ENCODE peak calls at places on chromosomes 3 and 15, in seven cellular contexts. S, O, D, E, P, I and U are unnamed samples.

GRCh38 chr15:73986055-73986775 is 5.9 kb downstream of the STOML1 start:
- DNase-seq in P (no peak), O (peak; percentile 40), E (no peak), D (no peak), I (no peak), S (no peak), U (no peak)

GRCh38 chr3:139281512-139282196 is 62.2 kb upstream of the MRPS22 start:
- DNase-seq in S (no peak), E (no peak), P (no peak), D (no peak), I (no peak), O (peak; percentile 53), U (no peak)

GRCh38 chr3:195173696-195174095 is 97.3 kb downstream of the XXYLT1 start:
- DNase-seq in S (no peak), P (no peak), D (no peak), O (no peak), E (no peak), I (no peak), U (no peak)

GRCh38 chr15:64749999-64750657 is 25.3 kb downstream of the RBPMS2 start:
- DNase-seq in P (peak; percentile 52), I (no peak), E (no peak), S (peak; percentile 47), O (peak; percentile 70), D (no peak), U (peak; percentile 54)

GRCh38 chr3:5480190-5480589 is 292.7 kb downstream of the EDEM1 start:
- DNase-seq in S (no peak), D (no peak), O (no peak), P (no peak), E (no peak), I (no peak), U (no peak)

GRCh38 chr15:63335543-63336240 is 46.0 kb downstream of the CA12 start:
- DNase-seq in D (no peak), E (no peak), O (no peak), S (no peak), I (no peak), P (no peak), U (no peak)

GRCh38 chr3:159620873-159621272 is 367.8 kb upstream of the IL12A start:
- DNase-seq in S (no peak), O (no peak), E (no peak), D (peak; percentile 35), P (no peak), I (no peak), U (no peak)

GRCh38 chr3:54999159-54999558 is 71.3 kb upstream of the LRTM1 start:
- DNase-seq in E (no peak), S (peak; percentile 39), O (no peak), D (no peak), P (peak; percentile 22), I (peak; percentile 2), U (peak; percentile 8)

GRCh38 chr3:104717828-104718196 is 648.9 kb upstream of the ALCAM start:
- DNase-seq in E (no peak), D (no peak), S (no peak), O (no peak), P (no peak), I (no peak), U (no peak)

GRCh38 chr3:186950402-186951093 is 20.2 kb downstream of the ST6GAL1 start:
- DNase-seq in I (no peak), E (no peak), S (no peak), D (no peak), O (no peak), P (peak; percentile 57), U (no peak)

GRCh38 chr3:194705227-194705626 is 19.5 kb downstream of the FAM43A start:
- DNase-seq in O (no peak), D (no peak), P (no peak), I (no peak), S (no peak), E (no peak), U (no peak)

GRCh38 chr3:38067508-38068233 is 28.7 kb downstream of the DLEC1 start:
- DNase-seq in O (no peak), P (peak; percentile 14), S (no peak), I (no peak), D (no peak), E (no peak), U (no peak)

GRCh38 chr3:13145131-13145825 is 72.0 kb upstream of the IQSEC1 start:
- DNase-seq in D (peak; percentile 12), S (no peak), I (peak; percentile 10), O (no peak), P (peak; percentile 56), E (no peak), U (no peak)

GRCh38 chr3:120274739-120275167 is 10.3 kb downstream of the GPR156 start:
- DNase-seq in P (no peak), O (no peak), E (no peak), D (no peak), S (no peak), I (peak; percentile 80), U (no peak)

GRCh38 chr3:118986734-118987133 is 47.9 kb downstream of the IGSF11 start:
- DNase-seq in S (no peak), I (no peak), O (no peak), D (no peak), P (peak; percentile 8), E (no peak), U (no peak)

GRCh38 chr15:42133892-42134502 is 22.4 kb downstream of the PLA2G4F start:
- DNase-seq in S (peak; percentile 56), I (peak; percentile 52), P (peak; percentile 71), O (peak; percentile 50), D (peak; percentile 34), E (no peak), U (peak; percentile 59)

GRCh38 chr15:68512578-68512977 is 66.2 kb upstream of the CORO2B start:
- DNase-seq in S (no peak), E (no peak), I (no peak), D (no peak), P (no peak), O (no peak), U (no peak)

GRCh38 chr15:74025436-74025835 is 30.9 kb downstream of the PML start:
- DNase-seq in D (no peak), S (no peak), I (no peak), P (no peak), E (no peak), O (no peak), U (no peak)

GRCh38 chr15:81113861-81114261 is 20.2 kb upstream of the CFAP161 start:
- DNase-seq in I (no peak), E (no peak), D (no peak), P (no peak), O (no peak), S (no peak), U (no peak)

GRCh38 chr3:47517937-47518336 is 4.4 kb upstream of the ELP6 start:
- DNase-seq in S (no peak), I (no peak), E (no peak), O (no peak), P (no peak), D (no peak), U (no peak)

GRCh38 chr3:104437131-104437750 is 929.5 kb upstream of the ALCAM start:
- DNase-seq in D (peak; percentile 38), O (no peak), P (no peak), S (no peak), I (no peak), E (no peak), U (no peak)

GRCh38 chr3:195540526-195540925 is 2.6 kb downstream of the PPP1R2 start:
- DNase-seq in E (no peak), I (no peak), S (no peak), D (no peak), P (no peak), O (no peak), U (no peak)

GRCh38 chr15:85383470-85384148 is 3.2 kb downstream of the AKAP13 start:
- DNase-seq in O (no peak), S (no peak), P (no peak), E (no peak), I (no peak), D (no peak), U (no peak)

GRCh38 chr15:39434126-39434525 is 146.8 kb upstream of the THBS1 start:
- DNase-seq in S (no peak), O (no peak), E (no peak), P (no peak), D (no peak), I (peak; percentile 18), U (no peak)

GRCh38 chr15:25933456-25934158 is 70.5 kb upstream of the ATP10A start:
- DNase-seq in D (no peak), S (peak; percentile 49), I (peak; percentile 47), O (peak; percentile 70), P (peak; percentile 42), E (peak; percentile 5), U (peak; percentile 91)
- TF ChIP-seq JUND in D (no peak), S (no peak), I (no peak), O (no peak), P (no peak), E (no peak), U (no peak)

GRCh38 chr3:150365132-150365604 is 42.9 kb upstream of the TSC22D2 start:
- DNase-seq in I (no peak), O (no peak), D (peak; percentile 69), P (peak; percentile 65), E (peak; percentile 53), S (no peak), U (no peak)
- TF ChIP-seq JUND in I (no peak), O (peak; percentile 23), D (peak; percentile 75), P (peak; percentile 90), E (no peak), S (no peak), U (no peak)

GRCh38 chr3:192794216-192794615 is 66.9 kb upstream of the FGF12 start:
- DNase-seq in S (no peak), P (no peak), O (no peak), I (no peak), D (no peak), E (no peak), U (no peak)
- TF ChIP-seq JUND in S (no peak), P (no peak), O (no peak), I (no peak), D (no peak), E (no peak), U (no peak)

GRCh38 chr3:52124766-52125165 is 29.5 kb downstream of the POC1A start:
- DNase-seq in I (no peak), E (no peak), O (no peak), D (no peak), P (no peak), S (no peak), U (no peak)
- TF ChIP-seq JUND in I (no peak), E (no peak), O (no peak), D (no peak), P (no peak), S (no peak), U (no peak)

GRCh38 chr15:29805043-29805707 is 17.1 kb downstream of the TJP1 start:
- DNase-seq in S (no peak), E (no peak), D (no peak), O (no peak), P (no peak), I (peak; percentile 18), U (no peak)
- TF ChIP-seq JUND in S (no peak), E (no peak), D (no peak), O (no peak), P (no peak), I (no peak), U (no peak)

GRCh38 chr15:70835415-70835814 is 18.5 kb downstream of the LARP6 start:
- DNase-seq in E (no peak), D (no peak), S (no peak), P (no peak), I (no peak), O (peak; percentile 57), U (no peak)
- TF ChIP-seq JUND in E (no peak), D (no peak), S (no peak), P (no peak), I (no peak), O (no peak), U (no peak)